ENCODE peak calls at places on chromosomes 1 and 21, in four cellular contexts. One of them, this sample, is unnamed.

GRCh38 chr1:166032901-166033371 is 133.9 kb downstream of the FAM78B start:
- DNase-seq in SK-N-SH: no peak
- DNase-seq in GM12891: no peak
- DNase-seq in GM12878: no peak
- DNase-seq in this sample: no peak

GRCh38 chr1:156935719-156936118 is 15.3 kb downstream of the LRRC71 start:
- DNase-seq in SK-N-SH: no peak
- DNase-seq in GM12891: no peak
- DNase-seq in GM12878: no peak
- DNase-seq in this sample: no peak

GRCh38 chr1:150804671-150805070 is 3.4 kb downstream of the CTSK start:
- DNase-seq in SK-N-SH: no peak
- DNase-seq in GM12891: no peak
- DNase-seq in GM12878: no peak
- DNase-seq in this sample: no peak

GRCh38 chr1:31326461-31326860 is 29.6 kb downstream of the ZCCHC17 start:
- DNase-seq in SK-N-SH: no peak
- DNase-seq in GM12891: no peak
- DNase-seq in GM12878: no peak
- DNase-seq in this sample: no peak

GRCh38 chr1:198623920-198624647 is 14.8 kb upstream of the PTPRC start:
- DNase-seq in SK-N-SH: no peak
- DNase-seq in GM12891: no peak
- DNase-seq in GM12878: no peak
- DNase-seq in this sample: no peak

GRCh38 chr1:202046748-202047708 is 36.6 kb downstream of the ELF3 start:
- DNase-seq in SK-N-SH: no peak
- DNase-seq in GM12891: no peak
- DNase-seq in GM12878: no peak
- DNase-seq in this sample: no peak

GRCh38 chr1:34924759-34925555 is 4.5 kb downstream of the DLGAP3 start:
- DNase-seq in SK-N-SH: no peak
- DNase-seq in GM12891: peak
- DNase-seq in GM12878: no peak
- DNase-seq in this sample: peak

GRCh38 chr21:34205811-34206635 is 132.6 kb downstream of the MRPS6 start:
- DNase-seq in SK-N-SH: no peak
- DNase-seq in GM12891: no peak
- DNase-seq in GM12878: peak
- DNase-seq in this sample: no peak

GRCh38 chr1:52825868-52826267 is 16.7 kb upstream of the ZYG11A start:
- DNase-seq in SK-N-SH: no peak
- DNase-seq in GM12891: no peak
- DNase-seq in GM12878: no peak
- DNase-seq in this sample: no peak

GRCh38 chr1:82586473-82586872 is 785.7 kb downstream of the ADGRL2 start:
- DNase-seq in SK-N-SH: no peak
- DNase-seq in GM12891: no peak
- DNase-seq in GM12878: no peak
- DNase-seq in this sample: no peak

GRCh38 chr1:235168375-235168774 is 7.3 kb upstream of the RBM34 start:
- DNase-seq in SK-N-SH: no peak
- DNase-seq in GM12891: no peak
- DNase-seq in GM12878: no peak
- DNase-seq in this sample: no peak

GRCh38 chr1:26401891-26402290 is 8.7 kb upstream of the LIN28A start:
- DNase-seq in SK-N-SH: no peak
- DNase-seq in GM12891: no peak
- DNase-seq in GM12878: no peak
- DNase-seq in this sample: no peak

GRCh38 chr1:117605164-117605810 is 561 bp upstream of the TENT5C start:
- DNase-seq in SK-N-SH: peak
- DNase-seq in GM12891: no peak
- DNase-seq in GM12878: no peak
- DNase-seq in this sample: peak
- TF ChIP-seq TAF1 in SK-N-SH: no peak
- TF ChIP-seq TAF1 in GM12891: no peak
- TF ChIP-seq TAF1 in GM12878: no peak
- TF ChIP-seq TAF1 in this sample: no peak

GRCh38 chr1:154962795-154963330 is 1.3 kb upstream of the PYGO2 start:
- DNase-seq in SK-N-SH: no peak
- DNase-seq in GM12891: no peak
- DNase-seq in GM12878: no peak
- DNase-seq in this sample: no peak
- TF ChIP-seq POLR2AphosphoS5 in SK-N-SH: no peak
- TF ChIP-seq POLR2AphosphoS5 in GM12891: no peak
- TF ChIP-seq POLR2AphosphoS5 in GM12878: no peak
- TF ChIP-seq POLR2AphosphoS5 in this sample: no peak

DNA sequence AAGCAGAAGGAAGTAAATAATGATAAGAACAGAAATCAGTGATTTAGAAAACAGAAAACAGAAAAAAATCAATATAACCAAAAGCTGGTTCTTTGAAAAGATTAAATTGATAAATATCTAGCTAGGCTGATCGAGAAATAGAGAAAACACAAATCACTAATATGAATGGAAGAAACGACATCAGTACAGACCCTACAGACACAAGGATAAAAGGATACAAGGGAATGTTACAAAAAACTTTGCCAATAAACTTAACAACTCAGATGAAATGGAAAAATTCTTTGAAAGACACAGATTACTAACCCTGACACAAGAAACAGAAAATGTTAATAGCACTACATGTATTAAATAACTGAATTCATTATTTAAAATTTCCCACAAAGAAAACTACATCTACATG is 6.3 kb upstream of the ARHGAP29 start:
- DNase-seq in SK-N-SH: no peak
- DNase-seq in GM12891: no peak
- DNase-seq in GM12878: no peak
- DNase-seq in this sample: no peak
- TF ChIP-seq TAF1 in SK-N-SH: no peak
- TF ChIP-seq TAF1 in GM12891: no peak
- TF ChIP-seq TAF1 in GM12878: no peak
- TF ChIP-seq TAF1 in this sample: no peak

GRCh38 chr1:47507140-47507539 is 69.3 kb downstream of the FOXD2 start:
- DNase-seq in SK-N-SH: no peak
- DNase-seq in GM12891: no peak
- DNase-seq in GM12878: no peak
- DNase-seq in this sample: no peak

GRCh38 chr1:47510282-47510811 is 72.5 kb downstream of the FOXD2 start:
- DNase-seq in SK-N-SH: no peak
- DNase-seq in GM12891: no peak
- DNase-seq in GM12878: no peak
- DNase-seq in this sample: no peak

GRCh38 chr1:47506053-47506452 is 68.2 kb downstream of the FOXD2 start:
- DNase-seq in SK-N-SH: no peak
- DNase-seq in GM12891: no peak
- DNase-seq in GM12878: no peak
- DNase-seq in this sample: no peak

GRCh38 chr1:47508900-47509488 is 71.2 kb downstream of the FOXD2 start:
- DNase-seq in SK-N-SH: peak
- DNase-seq in GM12891: no peak
- DNase-seq in GM12878: no peak
- DNase-seq in this sample: no peak

GRCh38 chr1:47507921-47508894 is 70.4 kb downstream of the FOXD2 start:
- DNase-seq in SK-N-SH: peak
- DNase-seq in GM12891: no peak
- DNase-seq in GM12878: no peak
- DNase-seq in this sample: peak
- TF ChIP-seq POLR2AphosphoS5 in SK-N-SH: no peak
- TF ChIP-seq POLR2AphosphoS5 in GM12891: no peak
- TF ChIP-seq POLR2AphosphoS5 in GM12878: no peak
- TF ChIP-seq POLR2AphosphoS5 in this sample: no peak

GRCh38 chr1:11339346-11340247 is 66.6 kb downstream of the UBIAD1 start:
- DNase-seq in SK-N-SH: peak
- DNase-seq in GM12891: no peak
- DNase-seq in GM12878: no peak
- DNase-seq in this sample: no peak
- TF ChIP-seq TAF1 in SK-N-SH: no peak
- TF ChIP-seq TAF1 in GM12891: no peak
- TF ChIP-seq TAF1 in GM12878: no peak
- TF ChIP-seq TAF1 in this sample: no peak

This sample was measured in GM12892.